ENCODE peak calls at places on chromosome 6, in six cellular contexts. A, P, X, I, V and G are unnamed samples.

GRCh38 chr6:1607557-1608221 is 2.0 kb upstream of the FOXC1 start:
- DNase-seq in A (no peak), X (no peak), I (peak; percentile 12), P (peak; percentile 73), V (no peak), G (peak; percentile 20)

GRCh38 chr6:170516783-170517616 is 36.1 kb downstream of the PSMB1 start:
- DNase-seq in A (peak; percentile 28), X (peak; percentile 86), V (no peak), I (peak; percentile 68), P (peak; percentile 53), G (peak; percentile 57)

GRCh38 chr6:140069576-140069975 is 695.1 kb upstream of the CITED2 start:
- DNase-seq in X (no peak), P (no peak), V (no peak), A (no peak), I (no peak), G (no peak)

GRCh38 chr6:146543940-146544661 is 468 bp downstream of the RAB32 start:
- DNase-seq in X (peak; percentile 25), V (peak; percentile 30), I (peak; percentile 31), P (peak; percentile 30), A (no peak), G (no peak)

GRCh38 chr6:1047926-1048595 is 263.8 kb upstream of the FOXQ1 start:
- DNase-seq in I (no peak), A (no peak), P (no peak), V (no peak), X (no peak), G (no peak)

GRCh38 chr6:167930300-167930699 is 67.2 kb upstream of the KIF25 start:
- DNase-seq in A (no peak), X (no peak), V (no peak), I (no peak), P (no peak), G (no peak)

GRCh38 chr6:83199865-83200230 is 6.7 kb downstream of the RWDD2A start:
- DNase-seq in A (no peak), I (peak; percentile 95), V (no peak), P (no peak), X (no peak), G (no peak)

GRCh38 chr6:130034815-130035146 is 16.4 kb downstream of the L3MBTL3 start:
- DNase-seq in I (no peak), X (no peak), P (no peak), A (no peak), V (no peak), G (no peak)

GRCh38 chr6:19554356-19555225 is 282.6 kb upstream of the ID4 start:
- DNase-seq in P (no peak), X (no peak), V (no peak), I (no peak), A (no peak), G (no peak)

GRCh38 chr6:33613794-33614166 is 7.3 kb upstream of the ITPR3 start:
- DNase-seq in X (no peak), I (peak; percentile 82), V (no peak), P (no peak), A (no peak), G (no peak)

GRCh38 chr6:1324926-1325325 is 13.0 kb downstream of the FOXQ1 start:
- DNase-seq in X (no peak), V (no peak), I (no peak), A (no peak), P (no peak), G (no peak)

GRCh38 chr6:76876922-76877553 is 586.3 kb downstream of the HTR1B start:
- DNase-seq in A (no peak), V (no peak), X (no peak), I (peak; percentile 59), P (peak; percentile 53), G (no peak)

GRCh38 chr6:38234934-38235678 is 404.6 kb downstream of the BTBD9 start:
- DNase-seq in A (no peak), X (no peak), P (no peak), V (no peak), I (no peak), G (no peak)